ENCODE peak calls at places on chromosomes 4 and X, in nine cellular contexts. One of them, this sample, is unnamed.

GRCh38 chr4:185096032-185096653 is 46.9 kb upstream of the SLC25A4 start:
- DNase-seq in breast epithelium: no peak
- DNase-seq in tibial nerve: peak; percentile 77
- DNase-seq in heart left ventricle: no peak
- DNase-seq in HCT116: peak; percentile 34
- DNase-seq in body of pancreas: peak; percentile 60
- DNase-seq in Peyer's patch: no peak
- DNase-seq in esophagus muscularis mucosa: no peak
- DNase-seq in prostate gland: peak; percentile 37
- DNase-seq in this sample: no peak

GRCh38 chr4:48340276-48340904 is 939 bp upstream of the SLAIN2 start:
- DNase-seq in breast epithelium: no peak
- DNase-seq in tibial nerve: no peak
- DNase-seq in heart left ventricle: no peak
- DNase-seq in HCT116: no peak
- DNase-seq in body of pancreas: peak; percentile 26
- DNase-seq in Peyer's patch: peak; percentile 57
- DNase-seq in esophagus muscularis mucosa: no peak
- DNase-seq in prostate gland: peak; percentile 58
- DNase-seq in this sample: no peak

GRCh38 chr4:174255790-174256189 is 27.7 kb downstream of the FBXO8 start:
- DNase-seq in breast epithelium: no peak
- DNase-seq in tibial nerve: no peak
- DNase-seq in heart left ventricle: no peak
- DNase-seq in HCT116: no peak
- DNase-seq in body of pancreas: no peak
- DNase-seq in Peyer's patch: no peak
- DNase-seq in esophagus muscularis mucosa: no peak
- DNase-seq in prostate gland: no peak
- DNase-seq in this sample: no peak

GRCh38 chr4:61380865-61381264 is 180.7 kb downstream of the ADGRL3 start:
- DNase-seq in breast epithelium: no peak
- DNase-seq in tibial nerve: no peak
- DNase-seq in heart left ventricle: no peak
- DNase-seq in HCT116: no peak
- DNase-seq in body of pancreas: no peak
- DNase-seq in Peyer's patch: no peak
- DNase-seq in esophagus muscularis mucosa: no peak
- DNase-seq in prostate gland: no peak
- DNase-seq in this sample: no peak

GRCh38 chr4:117770269-117771087 is 263.8 kb upstream of the NDST3 start:
- DNase-seq in breast epithelium: no peak
- DNase-seq in tibial nerve: no peak
- DNase-seq in heart left ventricle: no peak
- DNase-seq in HCT116: no peak
- DNase-seq in body of pancreas: no peak
- DNase-seq in Peyer's patch: no peak
- DNase-seq in esophagus muscularis mucosa: no peak
- DNase-seq in prostate gland: no peak
- DNase-seq in this sample: no peak

GRCh38 chr4:121728798-121729226 is 32.0 kb upstream of the ANXA5 start:
- DNase-seq in breast epithelium: no peak
- DNase-seq in tibial nerve: no peak
- DNase-seq in heart left ventricle: no peak
- DNase-seq in HCT116: no peak
- DNase-seq in body of pancreas: no peak
- DNase-seq in Peyer's patch: no peak
- DNase-seq in esophagus muscularis mucosa: no peak
- DNase-seq in prostate gland: no peak
- DNase-seq in this sample: no peak

GRCh38 chrX:25144043-25144940 is 128.5 kb upstream of the ARX start:
- DNase-seq in breast epithelium: peak; percentile 19
- DNase-seq in tibial nerve: peak; percentile 68
- DNase-seq in heart left ventricle: peak; percentile 25
- DNase-seq in HCT116: peak; percentile 26
- DNase-seq in body of pancreas: peak; percentile 62
- DNase-seq in Peyer's patch: peak; percentile 78
- DNase-seq in esophagus muscularis mucosa: no peak
- DNase-seq in prostate gland: peak; percentile 16
- DNase-seq in this sample: peak; percentile 35

GRCh38 chr4:43556262-43556661 is 663.7 kb downstream of the GRXCR1 start:
- DNase-seq in breast epithelium: no peak
- DNase-seq in tibial nerve: no peak
- DNase-seq in heart left ventricle: no peak
- DNase-seq in HCT116: no peak
- DNase-seq in body of pancreas: no peak
- DNase-seq in Peyer's patch: no peak
- DNase-seq in esophagus muscularis mucosa: no peak
- DNase-seq in prostate gland: no peak
- DNase-seq in this sample: no peak

GRCh38 chr4:42671431-42672194 is 14.7 kb upstream of the ATP8A1 start:
- DNase-seq in breast epithelium: no peak
- DNase-seq in tibial nerve: no peak
- DNase-seq in heart left ventricle: no peak
- DNase-seq in HCT116: no peak
- DNase-seq in body of pancreas: no peak
- DNase-seq in Peyer's patch: peak; percentile 70
- DNase-seq in esophagus muscularis mucosa: no peak
- DNase-seq in prostate gland: no peak
- DNase-seq in this sample: no peak

DNA sequence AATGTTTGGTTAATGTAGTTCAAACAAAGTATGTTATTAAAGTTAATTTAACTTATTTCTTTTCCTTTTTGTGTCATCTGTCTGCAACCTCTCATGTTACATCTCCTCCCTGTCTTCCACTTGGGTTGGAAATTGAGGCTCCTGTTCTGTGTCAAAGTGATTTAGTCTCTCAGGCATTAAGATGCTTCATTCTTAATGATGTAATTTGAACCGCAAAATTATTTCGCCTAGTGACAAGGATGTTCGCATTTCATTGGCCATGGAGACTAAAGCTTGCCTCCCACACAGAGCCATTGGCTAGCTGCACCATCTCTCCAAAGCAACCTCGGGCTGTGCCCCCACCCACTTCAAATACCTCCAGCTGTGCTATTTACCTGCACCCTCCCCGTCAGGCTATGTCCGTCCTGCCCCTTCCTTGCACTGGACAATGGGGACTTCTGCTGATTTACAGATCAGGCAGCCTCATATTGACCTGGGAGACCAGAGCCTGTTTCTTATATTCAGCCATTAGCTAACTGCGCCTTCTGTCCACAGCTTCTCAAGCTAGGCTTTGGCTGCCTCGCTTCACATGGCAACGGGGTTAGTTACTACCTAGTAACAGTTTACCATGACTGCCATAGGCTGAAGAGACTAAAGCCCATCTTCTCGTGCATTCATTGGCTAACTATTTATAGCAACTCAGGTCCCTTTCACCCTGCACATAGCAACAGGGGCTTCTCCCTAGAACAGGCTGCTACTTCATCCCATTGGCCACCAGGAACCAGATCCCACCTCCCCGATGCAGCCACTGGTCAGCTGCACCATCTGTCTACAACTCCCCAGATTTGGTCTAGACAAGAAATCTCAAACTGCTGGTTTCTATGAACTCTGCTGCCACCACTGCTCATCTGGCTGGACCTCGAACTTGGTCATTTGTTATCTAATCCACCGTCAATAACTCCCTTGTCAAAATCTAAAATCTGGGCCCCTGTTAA is 8.6 kb upstream of the ZNF157 start:
- DNase-seq in breast epithelium: peak; percentile 73
- DNase-seq in tibial nerve: peak; percentile 50
- DNase-seq in heart left ventricle: peak; percentile 81
- DNase-seq in HCT116: peak; percentile 84
- DNase-seq in body of pancreas: peak; percentile 65
- DNase-seq in Peyer's patch: peak; percentile 86
- DNase-seq in esophagus muscularis mucosa: peak; percentile 93
- DNase-seq in prostate gland: peak; percentile 20
- DNase-seq in this sample: peak; percentile 82
- TF ChIP-seq CTCF in breast epithelium: no peak
- TF ChIP-seq CTCF in tibial nerve: no peak
- TF ChIP-seq CTCF in heart left ventricle: no peak
- TF ChIP-seq CTCF in HCT116: peak; percentile 5
- TF ChIP-seq CTCF in body of pancreas: no peak
- TF ChIP-seq CTCF in Peyer's patch: no peak
- TF ChIP-seq CTCF in esophagus muscularis mucosa: no peak
- TF ChIP-seq CTCF in prostate gland: no peak
- TF ChIP-seq CTCF in this sample: no peak

GRCh38 chrX:15747626-15748173 is 9.6 kb downstream of the CA5B start:
- DNase-seq in breast epithelium: no peak
- DNase-seq in tibial nerve: no peak
- DNase-seq in heart left ventricle: no peak
- DNase-seq in HCT116: no peak
- DNase-seq in body of pancreas: no peak
- DNase-seq in Peyer's patch: no peak
- DNase-seq in esophagus muscularis mucosa: no peak
- DNase-seq in prostate gland: peak; percentile 32
- DNase-seq in this sample: no peak

GRCh38 chrX:15749642-15750610 is 11.9 kb downstream of the CA5B start:
- DNase-seq in breast epithelium: peak; percentile 30
- DNase-seq in tibial nerve: peak; percentile 18
- DNase-seq in heart left ventricle: peak; percentile 21
- DNase-seq in HCT116: no peak
- DNase-seq in body of pancreas: no peak
- DNase-seq in Peyer's patch: peak; percentile 71
- DNase-seq in esophagus muscularis mucosa: no peak
- DNase-seq in prostate gland: no peak
- DNase-seq in this sample: no peak

GRCh38 chrX:15755091-15755490 is 17.0 kb downstream of the CA5B start:
- DNase-seq in breast epithelium: no peak
- DNase-seq in tibial nerve: no peak
- DNase-seq in heart left ventricle: no peak
- DNase-seq in HCT116: no peak
- DNase-seq in body of pancreas: no peak
- DNase-seq in Peyer's patch: no peak
- DNase-seq in esophagus muscularis mucosa: no peak
- DNase-seq in prostate gland: no peak
- DNase-seq in this sample: no peak

GRCh38 chrX:15750611-15751159 is 12.6 kb downstream of the CA5B start:
- DNase-seq in breast epithelium: no peak
- DNase-seq in tibial nerve: no peak
- DNase-seq in heart left ventricle: no peak
- DNase-seq in HCT116: no peak
- DNase-seq in body of pancreas: no peak
- DNase-seq in Peyer's patch: no peak
- DNase-seq in esophagus muscularis mucosa: no peak
- DNase-seq in prostate gland: no peak
- DNase-seq in this sample: no peak

DNA sequence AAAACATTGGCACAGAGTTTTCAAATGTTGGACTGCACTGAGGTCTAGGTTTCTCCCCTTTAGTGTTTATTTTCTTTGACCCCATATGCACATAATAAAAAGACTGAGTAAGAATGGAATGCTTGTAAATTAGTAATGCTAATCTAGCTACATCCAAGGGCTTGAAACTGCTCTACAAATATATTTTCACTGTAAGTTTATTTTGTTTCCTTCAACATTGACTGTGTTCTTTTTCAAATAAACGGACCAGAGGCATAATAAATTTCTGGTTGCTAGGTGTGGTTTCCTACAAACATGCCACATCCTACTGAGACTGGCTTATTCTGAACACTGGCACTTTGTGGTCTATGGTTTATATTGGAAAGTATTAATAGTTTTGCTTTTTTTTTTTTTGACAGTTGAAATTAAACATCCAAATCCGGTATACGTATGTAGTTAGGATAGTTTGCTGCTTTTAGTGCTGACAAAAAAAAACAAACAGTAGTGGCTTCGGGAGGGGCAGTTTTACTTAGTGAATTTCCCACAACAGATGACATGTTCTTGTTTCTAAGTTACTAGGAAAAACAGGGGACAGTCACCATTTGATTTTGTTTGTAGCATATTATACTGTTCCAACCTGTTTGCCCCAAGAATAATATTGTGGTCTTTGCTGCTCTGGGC is 13.2 kb downstream of the CA5B start:
- DNase-seq in breast epithelium: no peak
- DNase-seq in tibial nerve: no peak
- DNase-seq in heart left ventricle: no peak
- DNase-seq in HCT116: no peak
- DNase-seq in body of pancreas: no peak
- DNase-seq in Peyer's patch: no peak
- DNase-seq in esophagus muscularis mucosa: no peak
- DNase-seq in prostate gland: peak; percentile 20
- DNase-seq in this sample: no peak
- H3K27ac ChIP-seq in breast epithelium: peak overlapping the region; percentile 79
- H3K27ac ChIP-seq in tibial nerve: peak overlapping the region; percentile 83
- H3K27ac ChIP-seq in heart left ventricle: peak overlapping the region; percentile 70
- H3K27ac ChIP-seq in HCT116: no peak overlapping the region
- H3K27ac ChIP-seq in body of pancreas: no peak overlapping the region
- H3K27ac ChIP-seq in Peyer's patch: peak overlapping the region; percentile 63
- H3K27ac ChIP-seq in esophagus muscularis mucosa: peak overlapping the region; percentile 72
- H3K27ac ChIP-seq in prostate gland: peak overlapping the region; percentile 63
- H3K27ac ChIP-seq in this sample: peak overlapping the region; percentile 90

GRCh38 chrX:45768666-45769065 is 568.0 kb upstream of the DIPK2B start:
- DNase-seq in breast epithelium: no peak
- DNase-seq in tibial nerve: no peak
- DNase-seq in heart left ventricle: no peak
- DNase-seq in HCT116: no peak
- DNase-seq in body of pancreas: no peak
- DNase-seq in Peyer's patch: no peak
- DNase-seq in esophagus muscularis mucosa: no peak
- DNase-seq in prostate gland: no peak
- DNase-seq in this sample: no peak

GRCh38 chrX:45771560-45772340 is 571.1 kb upstream of the DIPK2B start:
- DNase-seq in breast epithelium: no peak
- DNase-seq in tibial nerve: no peak
- DNase-seq in heart left ventricle: peak; percentile 21
- DNase-seq in HCT116: no peak
- DNase-seq in body of pancreas: no peak
- DNase-seq in Peyer's patch: peak; percentile 83
- DNase-seq in esophagus muscularis mucosa: no peak
- DNase-seq in prostate gland: no peak
- DNase-seq in this sample: no peak

GRCh38 chrX:45771114-45771513 is 570.4 kb upstream of the DIPK2B start:
- DNase-seq in breast epithelium: no peak
- DNase-seq in tibial nerve: no peak
- DNase-seq in heart left ventricle: no peak
- DNase-seq in HCT116: peak; percentile 77
- DNase-seq in body of pancreas: peak; percentile 34
- DNase-seq in Peyer's patch: peak; percentile 69
- DNase-seq in esophagus muscularis mucosa: no peak
- DNase-seq in prostate gland: peak; percentile 19
- DNase-seq in this sample: peak; percentile 38

GRCh38 chrX:45767021-45767491 is 566.4 kb upstream of the DIPK2B start:
- DNase-seq in breast epithelium: no peak
- DNase-seq in tibial nerve: no peak
- DNase-seq in heart left ventricle: no peak
- DNase-seq in HCT116: no peak
- DNase-seq in body of pancreas: no peak
- DNase-seq in Peyer's patch: no peak
- DNase-seq in esophagus muscularis mucosa: no peak
- DNase-seq in prostate gland: no peak
- DNase-seq in this sample: no peak

GRCh38 chrX:45769919-45770582 is 569.4 kb upstream of the DIPK2B start:
- DNase-seq in breast epithelium: peak; percentile 79
- DNase-seq in tibial nerve: peak; percentile 49
- DNase-seq in heart left ventricle: peak; percentile 62
- DNase-seq in HCT116: no peak
- DNase-seq in body of pancreas: peak; percentile 70
- DNase-seq in Peyer's patch: peak; percentile 86
- DNase-seq in esophagus muscularis mucosa: peak; percentile 92
- DNase-seq in prostate gland: peak; percentile 58
- DNase-seq in this sample: peak; percentile 83
- TF ChIP-seq POLR2A in breast epithelium: no peak
- TF ChIP-seq POLR2A in tibial nerve: no peak
- TF ChIP-seq POLR2A in heart left ventricle: peak; percentile 54
- TF ChIP-seq POLR2A in HCT116: no peak
- TF ChIP-seq POLR2A in body of pancreas: peak; percentile 57
- TF ChIP-seq POLR2A in Peyer's patch: no peak
- TF ChIP-seq POLR2A in esophagus muscularis mucosa: no peak
- TF ChIP-seq POLR2A in prostate gland: peak; percentile 47
- TF ChIP-seq POLR2A in this sample: peak; percentile 47

GRCh38 chrX:75603833-75604232 is 81.0 kb upstream of the ZDHHC15 start:
- DNase-seq in breast epithelium: no peak
- DNase-seq in tibial nerve: no peak
- DNase-seq in heart left ventricle: no peak
- DNase-seq in HCT116: no peak
- DNase-seq in body of pancreas: no peak
- DNase-seq in Peyer's patch: no peak
- DNase-seq in esophagus muscularis mucosa: no peak
- DNase-seq in prostate gland: no peak
- DNase-seq in this sample: no peak
- TF ChIP-seq CTCF in breast epithelium: peak; percentile 53
- TF ChIP-seq CTCF in tibial nerve: peak; percentile 71
- TF ChIP-seq CTCF in heart left ventricle: peak; percentile 58
- TF ChIP-seq CTCF in HCT116: no peak
- TF ChIP-seq CTCF in body of pancreas: peak; percentile 63
- TF ChIP-seq CTCF in Peyer's patch: peak; percentile 35
- TF ChIP-seq CTCF in esophagus muscularis mucosa: peak; percentile 66
- TF ChIP-seq CTCF in prostate gland: peak; percentile 45
- TF ChIP-seq CTCF in this sample: peak; percentile 58

This sample was measured in uterus.